ENCODE peak calls at places on chromosomes 13 and 19, in ten cellular contexts. F is osteoblast, I is brain microvascular endothelial cell, T is uterus, O is spleen, L is mesenchymal stem cell, Z is tibial artery, S is GM06990, X is Caco-2, Y is bronchial epithelial cell. G is an unnamed sample. For H3K36me3 and H3K27me3, the result is how much of the 10 kb centered on the place peaks cover.

GRCh38 chr13:52395704-52396103 is 10.3 kb downstream of the THSD1 start:
- DNase-seq in O (no peak), T (no peak), Y (no peak), I (no peak), F (no peak), Z (no peak), S (no peak), L (no peak), X (no peak), G (peak)

GRCh38 chr13:24313449-24313848 is 4.1 kb downstream of the C1QTNF9 start:
- DNase-seq in L (no peak), O (no peak), Z (no peak), T (no peak), Y (no peak), X (no peak), S (no peak), I (peak), F (no peak), G (no peak)

GRCh38 chr13:25213716-25214115 is 41.6 kb upstream of the AMER2 start:
- DNase-seq in O (no peak), L (no peak), Z (no peak), T (no peak), X (peak), Y (peak), S (no peak), I (no peak), F (no peak), G (no peak)

GRCh38 chr19:45629704-45630103 is 9.5 kb downstream of the EML2 start:
- DNase-seq in T (no peak), Z (no peak), I (no peak), L (no peak), S (no peak), O (no peak), Y (no peak), F (no peak), X (no peak), G (no peak)

GRCh38 chr13:113001251-113002140 is 32.5 kb downstream of the MCF2L start:
- DNase-seq in F (no peak), L (peak), Y (no peak), O (no peak), X (peak), Z (no peak), I (peak), S (no peak), T (no peak), G (no peak)

GRCh38 chr19:43532962-43533545 is at the start of gene ZNF575:
- DNase-seq in S (peak), L (peak), I (peak), T (peak), Z (peak), O (peak), X (peak), F (peak), Y (peak), G (peak)

GRCh38 chr19:47778954-47779351 is 450 bp downstream of the SELENOW start:
- DNase-seq in F (peak), Y (no peak), T (peak), L (peak), X (no peak), S (no peak), O (no peak), I (no peak), Z (peak), G (no peak)

GRCh38 chr19:29215322-29215845 is 2.4 kb upstream of the UQCRFS1 start:
- DNase-seq in F (no peak), T (no peak), L (no peak), X (no peak), Y (no peak), O (no peak), S (no peak), Z (no peak), I (no peak), G (no peak)

GRCh38 chr13:107025991-107026390 is 458.1 kb upstream of the ARGLU1 start:
- DNase-seq in F (no peak), I (peak), L (no peak), Z (peak), Y (peak), X (no peak), T (no peak), S (no peak), O (no peak), G (peak)

GRCh38 chr19:435707-436412 is 25.0 kb downstream of the SHC2 start:
- DNase-seq in F (no peak), Z (no peak), Y (no peak), L (no peak), S (no peak), T (no peak), X (no peak), I (no peak), O (no peak), G (no peak)

GRCh38 chr19:52227980-52228379 is 38.1 kb downstream of the PPP2R1A start:
- DNase-seq in L (no peak), Y (no peak), I (no peak), O (no peak), S (no peak), X (no peak), F (no peak), T (no peak), Z (no peak), G (no peak)

GRCh38 chr19:52226652-52227051 is 36.8 kb downstream of the PPP2R1A start:
- DNase-seq in I (no peak), Z (no peak), O (no peak), L (no peak), T (no peak), S (no peak), Y (no peak), F (no peak), X (no peak), G (no peak)

GRCh38 chr19:52229524-52229923 is 39.7 kb downstream of the PPP2R1A start:
- DNase-seq in Z (no peak), T (no peak), X (no peak), O (no peak), Y (no peak), L (no peak), I (no peak), F (no peak), S (no peak), G (no peak)

GRCh38 chr19:52224211-52224610 is 34.4 kb downstream of the PPP2R1A start:
- DNase-seq in Y (no peak), Z (no peak), X (no peak), L (no peak), O (no peak), I (no peak), F (no peak), S (no peak), T (no peak), G (no peak)

GRCh38 chr19:52227196-52227940 is 37.5 kb downstream of the PPP2R1A start:
- DNase-seq in X (no peak), F (no peak), S (no peak), L (no peak), Z (no peak), T (no peak), O (no peak), I (no peak), Y (no peak), G (no peak)
- H3K36me3 ChIP-seq in X (under half), F (half or more), S (under half), L (half or more), Z (half or more), T (under half), O (half or more), I (half or more), Y (under half), G (half or more)

DNA sequence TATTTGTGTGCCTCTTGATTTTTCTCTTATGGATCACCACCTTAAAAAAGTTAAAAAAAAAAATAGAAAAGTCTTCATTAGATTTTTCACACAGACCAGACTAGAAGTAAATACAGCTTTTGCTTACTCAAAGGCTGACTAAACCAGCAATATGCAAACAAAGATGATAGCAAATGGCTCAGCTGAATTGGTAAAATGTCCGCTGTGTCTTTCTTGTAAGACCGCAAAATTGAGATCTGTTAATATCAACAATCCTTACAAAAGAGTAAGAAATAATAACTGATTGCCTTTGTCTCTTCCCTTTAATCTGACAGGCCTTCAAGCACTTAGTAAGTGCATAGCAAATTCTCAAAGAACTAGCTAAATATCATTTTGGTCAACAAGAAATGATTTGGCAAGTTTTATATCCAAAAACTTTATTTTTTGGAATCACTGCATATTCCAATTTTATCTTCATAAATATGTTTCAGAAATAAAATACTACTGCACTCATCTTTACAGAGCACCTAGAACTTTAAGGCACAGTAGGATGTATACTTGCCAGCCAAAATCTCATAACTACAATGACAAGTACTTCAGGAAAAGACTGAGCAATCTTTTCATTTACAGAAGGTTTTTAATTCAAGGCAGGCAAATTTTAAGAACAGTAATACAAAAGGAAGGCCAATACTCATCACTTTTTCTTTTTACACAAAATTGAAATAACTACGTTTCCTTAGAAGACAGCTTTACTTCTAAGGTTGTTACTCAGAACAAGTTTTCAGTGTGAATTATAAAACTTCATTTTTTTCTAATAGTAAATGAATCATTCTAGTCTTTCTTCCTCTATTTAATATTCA is 1.2 kb downstream of the ELF1 start:
- DNase-seq in Y (peak), L (peak), X (no peak), F (no peak), S (no peak), Z (no peak), O (no peak), T (no peak), I (no peak), G (no peak)
- H3K4me3 ChIP-seq in Y (peak), L (no peak), X (peak), F (no peak), S (peak), Z (peak), O (peak), T (no peak), I (no peak), G (peak)

DNA sequence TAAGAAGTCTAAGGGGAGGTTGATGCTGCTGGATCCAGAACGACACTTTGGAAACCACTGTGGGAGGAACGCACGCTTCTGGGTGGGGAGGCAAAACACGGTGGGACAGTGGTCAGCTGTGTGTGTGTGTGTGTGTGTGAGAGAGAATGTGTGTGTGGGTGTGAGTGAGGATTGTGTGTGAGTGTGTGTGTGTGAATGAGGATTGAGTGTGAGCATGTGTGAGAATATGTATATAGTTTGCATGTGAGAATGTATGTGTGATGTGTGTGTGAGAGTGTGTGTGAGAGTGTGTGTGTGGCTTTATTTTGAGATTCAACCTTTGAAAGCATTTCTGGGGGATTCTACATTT is 444 bp upstream of the SLC15A1 start:
- DNase-seq in X (no peak), L (no peak), O (no peak), Y (no peak), F (no peak), Z (no peak), S (no peak), I (no peak), T (no peak), G (no peak)
- H3K27me3 ChIP-seq in X (under half), L (under half), O (under half), Y (under half), F (half or more), Z (under half), S (under half), I (under half), T (under half), G (under half)

GRCh38 chr19:3431760-3432397 is 48.4 kb downstream of the SMIM24 start:
- DNase-seq in O (no peak), X (no peak), Z (no peak), S (no peak), I (no peak), Y (no peak), T (no peak), L (no peak), F (peak), G (no peak)
- H3K36me3 ChIP-seq in O (under half), X (under half), Z (under half), S (under half), I (under half), Y (under half), T (under half), L (under half), F (under half), G (under half)

GRCh38 chr19:4369888-4370260 is 26.5 kb downstream of the MPND start:
- DNase-seq in L (peak), X (peak), T (no peak), Y (peak), O (peak), Z (no peak), I (no peak), S (peak), F (peak), G (no peak)

GRCh38 chr19:4368128-4368820 is 24.9 kb downstream of the MPND start:
- DNase-seq in L (no peak), Y (peak), S (no peak), I (no peak), Z (no peak), X (no peak), F (peak), T (peak), O (no peak), G (no peak)

GRCh38 chr19:4370418-4371041 is 27.2 kb downstream of the MPND start:
- DNase-seq in L (no peak), X (no peak), F (peak), I (no peak), T (no peak), Z (no peak), S (no peak), O (no peak), Y (no peak), G (no peak)

GRCh38 chr19:4367781-4368127 is 24.4 kb downstream of the MPND start:
- DNase-seq in O (no peak), F (peak), Z (no peak), S (no peak), L (no peak), T (no peak), I (no peak), X (no peak), Y (no peak), G (no peak)

GRCh38 chr19:4369109-4369887 is 25.9 kb downstream of the MPND start:
- DNase-seq in Z (no peak), T (peak), Y (peak), O (peak), X (no peak), I (no peak), F (peak), L (no peak), S (peak), G (no peak)
- H3K4me3 ChIP-seq in Z (peak), T (peak), Y (peak), O (peak), X (no peak), I (no peak), F (no peak), L (no peak), S (peak), G (no peak)

G was measured in MG63.